ENCODE peak calls at places on chromosomes 3 and 15, in four cellular contexts. O is fibroblast of mammary gland, V is brain microvascular endothelial cell, L is IMR-90. G is an unnamed sample.

GRCh38 chr15:60744826-60745225 is 265.9 kb upstream of the ICE2 start:
- DNase-seq in O (no peak), V (no peak), L (no peak), G (no peak)

GRCh38 chr3:111538111-111538510 is 3.9 kb upstream of the CD96 start:
- DNase-seq in O (no peak), V (no peak), L (no peak), G (no peak)

GRCh38 chr3:52315977-52316764 is at the start of gene DNAH1:
- DNase-seq in O (no peak), V (no peak), L (no peak), G (no peak)

GRCh38 chr3:129507181-129507831 is 21.1 kb upstream of the RHO start:
- DNase-seq in O (no peak), V (no peak), L (no peak), G (no peak)

GRCh38 chr3:194805546-194805945 is 119.9 kb downstream of the FAM43A start:
- DNase-seq in O (no peak), V (no peak), L (no peak), G (no peak)

GRCh38 chr3:11845661-11846060 is 1.0 kb downstream of the TAMM41 start:
- DNase-seq in O (no peak), V (no peak), L (no peak), G (no peak)

GRCh38 chr15:51864408-51865056 is 35.1 kb downstream of the TMOD3 start:
- DNase-seq in O (peak), V (no peak), L (peak), G (no peak)

GRCh38 chr15:31032959-31033358 is 41.5 kb upstream of the MTMR10 start:
- DNase-seq in O (peak), V (peak), L (peak), G (no peak)

GRCh38 chr3:188323067-188323842 is 169.3 kb downstream of the LPP start:
- DNase-seq in O (no peak), V (no peak), L (no peak), G (no peak)

GRCh38 chr3:56323986-56324420 is 144.3 kb downstream of the ERC2 start:
- DNase-seq in O (peak), V (peak), L (peak), G (no peak)

GRCh38 chr15:92463826-92464225 is 70.1 kb downstream of the ST8SIA2 start:
- DNase-seq in O (peak), V (no peak), L (no peak), G (no peak)

GRCh38 chr3:8182904-8183303 is 318.7 kb upstream of the LMCD1 start:
- DNase-seq in O (no peak), V (no peak), L (no peak), G (no peak)

GRCh38 chr3:188389711-188390346 is 235.9 kb downstream of the LPP start:
- DNase-seq in O (no peak), V (no peak), L (no peak), G (no peak)

GRCh38 chr15:98546325-98546724 is 102.0 kb upstream of the IGF1R start:
- DNase-seq in O (no peak), V (no peak), L (no peak), G (no peak)

GRCh38 chr3:119331661-119332060 is 37.5 kb downstream of the ARHGAP31 start:
- DNase-seq in O (peak), V (no peak), L (peak), G (no peak)

GRCh38 chr15:29616512-29616911 is 205.8 kb downstream of the TJP1 start:
- DNase-seq in O (no peak), V (no peak), L (peak), G (no peak)

GRCh38 chr15:29612096-29612495 is 210.2 kb downstream of the TJP1 start:
- DNase-seq in O (peak), V (peak), L (peak), G (no peak)

GRCh38 chr15:29615791-29616190 is 206.5 kb downstream of the TJP1 start:
- DNase-seq in O (no peak), V (no peak), L (no peak), G (no peak)

GRCh38 chr15:29612701-29613100 is 209.6 kb downstream of the TJP1 start:
- DNase-seq in O (no peak), V (peak), L (peak), G (no peak)

DNA sequence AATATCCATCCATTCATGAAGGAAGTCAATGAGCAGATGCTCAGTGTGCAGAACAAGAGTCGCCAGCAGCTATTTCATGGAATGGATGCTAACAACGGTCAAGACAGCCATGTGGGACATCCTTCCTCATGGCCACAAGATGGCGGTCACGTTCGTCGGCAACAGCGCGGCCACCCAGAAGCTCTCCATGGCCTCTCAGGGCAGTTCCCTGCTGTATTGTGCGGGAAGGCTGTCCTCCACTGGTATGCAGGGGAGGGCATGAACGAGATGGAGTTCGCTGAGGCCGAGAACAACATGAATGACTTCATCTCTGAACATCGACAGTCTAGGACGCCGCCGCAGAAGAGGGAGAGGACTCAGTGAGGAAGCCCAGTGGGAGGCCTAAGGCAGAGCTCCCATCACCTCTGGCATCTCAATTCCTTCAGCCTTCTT is 208.3 kb downstream of the TJP1 start:
- DNase-seq in O (no peak), V (no peak), L (no peak), G (no peak)
- TF ChIP-seq CTCF in O (no peak), V (peak), L (no peak), G (peak)

GRCh38 chr3:101637461-101637860 is 39.5 kb downstream of the ZBTB11 start:
- DNase-seq in O (no peak), V (no peak), L (no peak), G (no peak)

GRCh38 chr3:101634591-101635196 is 42.2 kb downstream of the ZBTB11 start:
- DNase-seq in O (no peak), V (no peak), L (no peak), G (no peak)

GRCh38 chr3:101638262-101638745 is 38.6 kb downstream of the ZBTB11 start:
- DNase-seq in O (no peak), V (no peak), L (no peak), G (peak)

GRCh38 chr3:101635345-101635744 is 41.6 kb downstream of the ZBTB11 start:
- DNase-seq in O (peak), V (no peak), L (no peak), G (no peak)

DNA sequence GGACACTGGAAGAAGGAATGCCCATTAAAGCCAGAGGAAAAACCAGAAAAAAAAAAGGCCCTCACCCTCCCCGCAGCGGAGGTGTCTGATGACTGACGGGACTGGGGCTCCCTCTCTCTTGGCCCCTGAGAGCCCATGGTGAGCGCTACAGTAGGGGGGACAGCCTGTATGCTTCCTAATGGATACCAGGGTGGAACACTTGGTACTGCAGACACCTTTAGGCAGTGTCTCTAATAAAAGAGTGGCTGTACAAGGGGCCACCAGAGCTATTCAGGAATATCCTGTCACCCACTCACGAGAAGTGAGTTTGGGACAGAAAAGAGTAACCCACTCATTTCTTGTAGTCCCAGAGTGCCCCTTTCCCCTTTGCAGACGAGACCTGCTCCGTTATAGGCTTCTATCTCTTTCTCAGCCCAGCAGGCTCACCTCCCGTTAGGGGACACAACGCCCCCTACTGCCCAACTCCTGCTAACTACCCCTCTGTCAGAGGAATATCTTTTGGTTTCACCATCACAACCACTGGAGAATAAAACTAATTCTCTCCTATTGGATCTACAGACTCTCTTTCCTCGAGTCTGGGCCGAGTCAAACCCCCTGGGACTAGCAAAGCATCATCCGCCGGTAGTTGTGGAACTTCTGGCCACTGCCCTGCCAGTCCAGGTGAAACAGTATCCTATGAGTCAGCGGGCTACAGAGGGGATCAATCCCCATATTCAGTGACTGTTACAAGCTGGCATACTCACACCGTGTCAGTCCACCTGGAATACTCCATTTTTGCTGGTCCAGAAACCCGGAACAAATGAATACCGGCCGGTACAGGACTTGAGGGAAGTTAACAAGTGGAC is 40.8 kb downstream of the ZBTB11 start:
- DNase-seq in O (peak), V (peak), L (peak), G (peak)
- TF ChIP-seq CTCF in O (peak), V (peak), L (peak), G (peak)

GRCh38 chr3:184743248-184743647 is 31.4 kb upstream of the MAGEF1 start:
- DNase-seq in O (no peak), V (no peak), L (no peak), G (no peak)

GRCh38 chr3:184742676-184743135 is 30.8 kb upstream of the MAGEF1 start:
- DNase-seq in O (no peak), V (no peak), L (no peak), G (peak)

GRCh38 chr3:184740509-184741258 is 28.8 kb upstream of the MAGEF1 start:
- DNase-seq in O (peak), V (peak), L (peak), G (no peak)

GRCh38 chr3:184741259-184741556 is 29.3 kb upstream of the MAGEF1 start:
- DNase-seq in O (no peak), V (no peak), L (no peak), G (no peak)

DNA sequence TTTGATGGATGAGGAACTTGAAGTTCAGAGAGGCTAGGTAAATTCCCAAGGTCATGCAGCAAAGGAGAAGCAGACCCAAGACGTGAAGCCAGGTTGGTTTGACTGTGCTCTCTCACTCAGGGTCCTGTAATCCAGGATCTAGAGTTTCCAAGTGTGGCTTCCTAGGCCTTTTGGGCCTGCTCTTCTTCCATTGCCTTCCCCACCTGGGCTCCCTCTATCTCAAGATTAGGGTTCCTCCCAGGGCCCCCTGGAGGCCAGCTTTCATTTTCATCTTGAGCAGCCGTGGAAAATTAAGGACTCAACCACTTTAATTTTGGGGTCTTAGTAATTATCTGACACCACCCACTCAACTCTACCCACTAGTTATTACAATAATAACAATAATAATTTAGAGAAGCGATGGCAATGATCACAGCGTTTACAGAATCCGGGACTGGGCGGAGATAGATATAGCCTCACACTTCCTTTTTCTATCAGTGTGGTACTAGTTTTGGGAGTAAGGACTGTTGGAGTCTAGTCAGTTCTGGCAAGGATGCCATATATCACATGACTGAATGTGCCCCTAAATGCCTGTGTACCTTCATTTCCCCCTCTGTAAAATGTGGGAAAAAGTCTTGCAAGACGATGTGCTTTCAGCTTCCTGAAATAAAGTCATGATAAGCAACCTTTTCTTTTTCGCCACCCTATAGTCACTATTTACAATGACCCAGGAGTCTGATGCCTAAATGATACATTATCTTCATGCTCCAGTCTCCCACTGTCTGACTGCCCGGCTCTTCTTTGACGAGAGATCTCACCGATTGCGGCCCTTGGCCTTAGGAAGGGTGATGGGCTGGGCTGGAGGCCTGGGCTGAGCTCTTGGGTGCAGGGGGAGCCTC is 30.2 kb upstream of the MAGEF1 start:
- DNase-seq in O (no peak), V (no peak), L (no peak), G (no peak)
- TF ChIP-seq CTCF in O (no peak), V (peak), L (no peak), G (no peak)

DNA sequence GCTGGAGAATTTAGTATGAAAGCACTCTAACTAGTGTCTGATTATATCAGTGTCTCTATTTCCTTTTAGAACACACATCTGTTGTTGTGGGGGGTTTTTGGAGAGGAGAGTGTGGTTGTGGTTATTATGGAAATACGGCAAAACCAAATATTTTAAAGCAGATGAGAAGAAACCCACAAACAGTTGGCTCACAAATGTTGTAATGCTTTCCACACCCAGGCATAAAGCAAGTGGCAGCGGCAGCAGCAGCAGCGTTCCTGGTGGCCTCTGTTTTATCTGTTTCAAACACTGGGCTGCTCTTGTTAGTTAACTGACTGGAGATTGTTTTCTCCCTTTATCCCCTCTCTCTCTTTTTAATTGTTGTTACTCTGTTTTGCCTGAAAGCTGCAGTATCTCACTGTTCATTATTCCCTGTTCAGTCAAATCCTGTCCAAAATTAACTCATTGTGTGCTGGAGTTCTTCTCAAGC is 1045.5 kb upstream of the NR2F2 start:
- DNase-seq in O (peak), V (no peak), L (peak), G (no peak)
- TF ChIP-seq CTCF in O (peak), V (peak), L (peak), G (peak)

GRCh38 chr3:55166577-55167555 is 239.0 kb upstream of the LRTM1 start:
- DNase-seq in O (peak), V (no peak), L (peak), G (no peak)
- TF ChIP-seq CTCF in O (peak), V (peak), L (no peak), G (no peak)

GRCh38 chr3:127610105-127610504 is 11.9 kb downstream of the MCM2 start:
- DNase-seq in O (peak), V (peak), L (peak), G (no peak)
- TF ChIP-seq CTCF in O (no peak), V (no peak), L (no peak), G (no peak)

G was measured in nephron progenitor cell.